ENCODE peak calls at places on chromosomes 5 and 9, in six cellular contexts. L, S, R, G, K and D are unnamed samples.

GRCh38 chr5:14720236-14720923 is 55.9 kb downstream of the OTULIN start:
- DNase-seq in L (peak), S (no peak), R (no peak), G (no peak), K (no peak), D (no peak)

GRCh38 chr9:85402541-85402940 is 339.2 kb downstream of the AGTPBP1 start:
- DNase-seq in L (no peak), S (peak), R (no peak), G (no peak), K (no peak), D (no peak)

GRCh38 chr5:17223375-17224185 is 6.1 kb downstream of the BASP1 start:
- DNase-seq in L (no peak), S (no peak), R (no peak), G (no peak), K (no peak), D (no peak)

GRCh38 chr5:140870221-140871201 is 1.8 kb downstream of the PCDHA11 start:
- DNase-seq in L (no peak), S (no peak), R (no peak), G (no peak), K (no peak), D (no peak)

GRCh38 chr5:43422143-43422542 is 10.0 kb upstream of the CCL28 start:
- DNase-seq in L (peak), S (peak), R (no peak), G (no peak), K (no peak), D (no peak)

GRCh38 chr9:2087500-2088313 is 72.6 kb downstream of the SMARCA2 start:
- DNase-seq in L (peak), S (peak), R (no peak), G (peak), K (peak), D (peak)

GRCh38 chr5:2895876-2896275 is 144.4 kb upstream of the IRX2 start:
- DNase-seq in L (no peak), S (no peak), R (no peak), G (no peak), K (no peak), D (no peak)

GRCh38 chr5:179371123-179371515 is 25.9 kb upstream of the ADAMTS2 start:
- DNase-seq in L (no peak), S (no peak), R (peak), G (no peak), K (no peak), D (no peak)

GRCh38 chr5:91388362-91388761 is 5.2 kb upstream of the ARRDC3 start:
- DNase-seq in L (no peak), S (no peak), R (no peak), G (no peak), K (no peak), D (no peak)

GRCh38 chr9:801399-802071 is 40.0 kb upstream of the DMRT1 start:
- DNase-seq in L (no peak), S (peak), R (no peak), G (no peak), K (no peak), D (no peak)